ENCODE peak calls at places on chromosome 21, in eight cellular contexts. One of them, this sample, is unnamed.
A peak's percentile ranks its signal among the peaks of the same experiment; 100 is the strongest.

GRCh38 chr21:28793043-28793442 is 199.6 kb downstream of the LTN1 start:
- DNase-seq in uterus: no peak
- DNase-seq in HCT116: no peak
- DNase-seq in IMR-90: peak; percentile 73
- DNase-seq in heart left ventricle: no peak
- DNase-seq in suprapubic skin: no peak
- DNase-seq in body of pancreas: no peak
- DNase-seq in stomach: no peak
- DNase-seq in this sample: no peak

GRCh38 chr21:42214921-42215320 is 4.0 kb upstream of the ABCG1 start:
- DNase-seq in uterus: no peak
- DNase-seq in HCT116: no peak
- DNase-seq in IMR-90: no peak
- DNase-seq in heart left ventricle: no peak
- DNase-seq in suprapubic skin: peak; percentile 47
- DNase-seq in body of pancreas: no peak
- DNase-seq in stomach: peak; percentile 10
- DNase-seq in this sample: no peak

GRCh38 chr21:38441153-38441552 is 57.1 kb downstream of the ERG start:
- DNase-seq in uterus: no peak
- DNase-seq in HCT116: no peak
- DNase-seq in IMR-90: no peak
- DNase-seq in heart left ventricle: no peak
- DNase-seq in suprapubic skin: no peak
- DNase-seq in body of pancreas: no peak
- DNase-seq in stomach: no peak
- DNase-seq in this sample: no peak

GRCh38 chr21:27406297-27407009 is 439.6 kb upstream of the ADAMTS5 start:
- DNase-seq in uterus: no peak
- DNase-seq in HCT116: no peak
- DNase-seq in IMR-90: peak; percentile 79
- DNase-seq in heart left ventricle: no peak
- DNase-seq in suprapubic skin: no peak
- DNase-seq in body of pancreas: no peak
- DNase-seq in stomach: no peak
- DNase-seq in this sample: no peak

GRCh38 chr21:46154155-46154954 is 1.0 kb downstream of the FTCD start:
- DNase-seq in uterus: peak; percentile 15
- DNase-seq in HCT116: no peak
- DNase-seq in IMR-90: no peak
- DNase-seq in heart left ventricle: peak; percentile 60
- DNase-seq in suprapubic skin: peak; percentile 69
- DNase-seq in body of pancreas: peak; percentile 10
- DNase-seq in stomach: peak; percentile 21
- DNase-seq in this sample: peak; percentile 61

GRCh38 chr21:38351961-38352521 is 95.2 kb downstream of the KCNJ15 start:
- DNase-seq in uterus: no peak
- DNase-seq in HCT116: no peak
- DNase-seq in IMR-90: peak; percentile 90
- DNase-seq in heart left ventricle: no peak
- DNase-seq in suprapubic skin: peak; percentile 48
- DNase-seq in body of pancreas: no peak
- DNase-seq in stomach: no peak
- DNase-seq in this sample: no peak

GRCh38 chr21:31446206-31446900 is 102.3 kb upstream of the TIAM1 start:
- DNase-seq in uterus: no peak
- DNase-seq in HCT116: no peak
- DNase-seq in IMR-90: no peak
- DNase-seq in heart left ventricle: no peak
- DNase-seq in suprapubic skin: no peak
- DNase-seq in body of pancreas: no peak
- DNase-seq in stomach: no peak
- DNase-seq in this sample: no peak

GRCh38 chr21:46122241-46122671 is 24.3 kb downstream of the COL6A2 start:
- DNase-seq in uterus: peak; percentile 11
- DNase-seq in HCT116: no peak
- DNase-seq in IMR-90: peak; percentile 78
- DNase-seq in heart left ventricle: peak; percentile 29
- DNase-seq in suprapubic skin: no peak
- DNase-seq in body of pancreas: peak; percentile 5
- DNase-seq in stomach: peak; percentile 24
- DNase-seq in this sample: peak; percentile 57

GRCh38 chr21:37032877-37033471 is 26.5 kb downstream of the RIPPLY3 start:
- DNase-seq in uterus: no peak
- DNase-seq in HCT116: peak; percentile 51
- DNase-seq in IMR-90: peak; percentile 81
- DNase-seq in heart left ventricle: no peak
- DNase-seq in suprapubic skin: no peak
- DNase-seq in body of pancreas: no peak
- DNase-seq in stomach: no peak
- DNase-seq in this sample: peak; percentile 71

GRCh38 chr21:26777166-26777565 is 68.0 kb downstream of the ADAMTS1 start:
- DNase-seq in uterus: no peak
- DNase-seq in HCT116: no peak
- DNase-seq in IMR-90: peak; percentile 31
- DNase-seq in heart left ventricle: no peak
- DNase-seq in suprapubic skin: no peak
- DNase-seq in body of pancreas: no peak
- DNase-seq in stomach: no peak
- DNase-seq in this sample: no peak

GRCh38 chr21:32803651-32804050 is 32.1 kb upstream of the PAXBP1 start:
- DNase-seq in uterus: no peak
- DNase-seq in HCT116: no peak
- DNase-seq in IMR-90: peak; percentile 30
- DNase-seq in heart left ventricle: no peak
- DNase-seq in suprapubic skin: no peak
- DNase-seq in body of pancreas: no peak
- DNase-seq in stomach: no peak
- DNase-seq in this sample: no peak

GRCh38 chr21:26117324-26117971 is 53.1 kb downstream of the APP start:
- DNase-seq in uterus: no peak
- DNase-seq in HCT116: no peak
- DNase-seq in IMR-90: no peak
- DNase-seq in heart left ventricle: no peak
- DNase-seq in suprapubic skin: no peak
- DNase-seq in body of pancreas: no peak
- DNase-seq in stomach: no peak
- DNase-seq in this sample: no peak

GRCh38 chr21:33799378-33800090 is 116.1 kb downstream of the ATP5PO start:
- DNase-seq in uterus: no peak
- DNase-seq in HCT116: no peak
- DNase-seq in IMR-90: no peak
- DNase-seq in heart left ventricle: peak; percentile 54
- DNase-seq in suprapubic skin: no peak
- DNase-seq in body of pancreas: peak; percentile 13
- DNase-seq in stomach: no peak
- DNase-seq in this sample: peak; percentile 76

GRCh38 chr21:44311108-44311507 is 11.3 kb downstream of the PFKL start:
- DNase-seq in uterus: no peak
- DNase-seq in HCT116: no peak
- DNase-seq in IMR-90: no peak
- DNase-seq in heart left ventricle: no peak
- DNase-seq in suprapubic skin: no peak
- DNase-seq in body of pancreas: no peak
- DNase-seq in stomach: no peak
- DNase-seq in this sample: no peak
- TF ChIP-seq POLR2A in uterus: no peak
- TF ChIP-seq POLR2A in HCT116: no peak
- TF ChIP-seq POLR2A in IMR-90: no peak
- TF ChIP-seq POLR2A in heart left ventricle: no peak
- TF ChIP-seq POLR2A in suprapubic skin: no peak
- TF ChIP-seq POLR2A in body of pancreas: no peak
- TF ChIP-seq POLR2A in stomach: no peak
- TF ChIP-seq POLR2A in this sample: no peak

GRCh38 chr21:34992736-34993135 is 56.4 kb downstream of the RUNX1 start:
- DNase-seq in uterus: no peak
- DNase-seq in HCT116: no peak
- DNase-seq in IMR-90: peak; percentile 73
- DNase-seq in heart left ventricle: no peak
- DNase-seq in suprapubic skin: peak; percentile 84
- DNase-seq in body of pancreas: no peak
- DNase-seq in stomach: no peak
- DNase-seq in this sample: no peak
- H3K4me1 ChIP-seq in uterus: no peaks in the 10 kb centered on the region
- H3K4me1 ChIP-seq in HCT116: no peaks in the 10 kb centered on the region
- H3K4me1 ChIP-seq in IMR-90: peaks cover 15% of the 10 kb centered on the region
- H3K4me1 ChIP-seq in heart left ventricle: no peaks in the 10 kb centered on the region
- H3K4me1 ChIP-seq in suprapubic skin: peaks cover 20% of the 10 kb centered on the region
- H3K4me1 ChIP-seq in body of pancreas: no peaks in the 10 kb centered on the region
- H3K4me1 ChIP-seq in stomach: peaks cover 17% of the 10 kb centered on the region
- H3K4me1 ChIP-seq in this sample: peaks cover 5% of the 10 kb centered on the region

GRCh38 chr21:34809822-34810221 is 141.0 kb downstream of the CLIC6 start:
- DNase-seq in uterus: no peak
- DNase-seq in HCT116: no peak
- DNase-seq in IMR-90: no peak
- DNase-seq in heart left ventricle: no peak
- DNase-seq in suprapubic skin: no peak
- DNase-seq in body of pancreas: no peak
- DNase-seq in stomach: no peak
- DNase-seq in this sample: no peak

GRCh38 chr21:34807146-34807880 is 138.5 kb downstream of the CLIC6 start:
- DNase-seq in uterus: no peak
- DNase-seq in HCT116: no peak
- DNase-seq in IMR-90: peak; percentile 97
- DNase-seq in heart left ventricle: no peak
- DNase-seq in suprapubic skin: no peak
- DNase-seq in body of pancreas: no peak
- DNase-seq in stomach: no peak
- DNase-seq in this sample: no peak

GRCh38 chr21:34808569-34809204 is 139.9 kb downstream of the CLIC6 start:
- DNase-seq in uterus: no peak
- DNase-seq in HCT116: no peak
- DNase-seq in IMR-90: peak; percentile 88
- DNase-seq in heart left ventricle: no peak
- DNase-seq in suprapubic skin: no peak
- DNase-seq in body of pancreas: no peak
- DNase-seq in stomach: no peak
- DNase-seq in this sample: no peak

GRCh38 chr21:34806423-34806822 is 137.6 kb downstream of the CLIC6 start:
- DNase-seq in uterus: no peak
- DNase-seq in HCT116: no peak
- DNase-seq in IMR-90: no peak
- DNase-seq in heart left ventricle: no peak
- DNase-seq in suprapubic skin: no peak
- DNase-seq in body of pancreas: no peak
- DNase-seq in stomach: no peak
- DNase-seq in this sample: no peak

GRCh38 chr21:34807881-34808568 is 139.2 kb downstream of the CLIC6 start:
- DNase-seq in uterus: peak; percentile 43
- DNase-seq in HCT116: peak; percentile 82
- DNase-seq in IMR-90: peak; percentile 94
- DNase-seq in heart left ventricle: no peak
- DNase-seq in suprapubic skin: no peak
- DNase-seq in body of pancreas: no peak
- DNase-seq in stomach: peak; percentile 41
- DNase-seq in this sample: peak; percentile 85
- TF ChIP-seq POLR2A in uterus: no peak
- TF ChIP-seq POLR2A in HCT116: no peak
- TF ChIP-seq POLR2A in IMR-90: peak; percentile 56
- TF ChIP-seq POLR2A in heart left ventricle: no peak
- TF ChIP-seq POLR2A in suprapubic skin: no peak
- TF ChIP-seq POLR2A in body of pancreas: no peak
- TF ChIP-seq POLR2A in stomach: no peak
- TF ChIP-seq POLR2A in this sample: no peak

DNA sequence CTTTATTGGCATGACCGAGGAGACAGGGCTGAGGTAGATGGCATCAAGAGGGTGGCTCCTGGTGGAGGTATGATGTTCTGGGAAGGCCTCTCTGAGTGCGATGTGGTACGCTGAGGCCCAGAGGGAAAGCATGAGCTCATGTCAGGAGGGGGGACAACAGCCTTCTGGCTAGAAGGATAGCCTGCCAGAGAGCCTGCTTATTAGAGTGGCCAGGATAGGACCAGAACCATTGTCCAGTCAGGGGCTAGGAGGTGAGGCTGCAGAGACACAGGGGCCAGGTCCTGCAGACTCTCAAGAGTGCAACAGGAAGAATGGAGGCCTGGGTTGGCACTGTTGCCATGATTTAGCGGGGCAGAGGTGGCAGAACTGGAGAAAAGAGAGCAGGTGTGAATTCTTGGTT is 7.3 kb downstream of the ADARB1 start:
- DNase-seq in uterus: no peak
- DNase-seq in HCT116: no peak
- DNase-seq in IMR-90: no peak
- DNase-seq in heart left ventricle: no peak
- DNase-seq in suprapubic skin: no peak
- DNase-seq in body of pancreas: no peak
- DNase-seq in stomach: no peak
- DNase-seq in this sample: peak; percentile 59
- H3K4me1 ChIP-seq in uterus: no peaks in the 10 kb centered on the region
- H3K4me1 ChIP-seq in HCT116: peaks cover 10% of the 10 kb centered on the region
- H3K4me1 ChIP-seq in IMR-90: peaks cover 34% of the 10 kb centered on the region
- H3K4me1 ChIP-seq in heart left ventricle: peaks cover 4% of the 10 kb centered on the region
- H3K4me1 ChIP-seq in suprapubic skin: peaks cover 19% of the 10 kb centered on the region
- H3K4me1 ChIP-seq in body of pancreas: no peaks in the 10 kb centered on the region
- H3K4me1 ChIP-seq in stomach: peaks cover 67% of the 10 kb centered on the region
- H3K4me1 ChIP-seq in this sample: peaks cover 86% of the 10 kb centered on the region